ENCODE peak calls at places on chromosome 1, in eight cellular contexts. O is nephron progenitor cell; X is tibial nerve; C is spleen; T is CD8-positive, alpha-beta T cell; S is psoas muscle; R is RWPE1; G is dorsolateral prefrontal cortex. A is an unnamed sample.

GRCh38 chr1:68201546-68202238 is 30.6 kb downstream of the WLS start:
- DNase-seq in C (no peak), X (no peak), R (no peak), G (no peak), S (no peak), O (no peak), T (no peak), A (no peak)

GRCh38 chr1:211493865-211494653 is 2.1 kb upstream of the RD3 start:
- DNase-seq in S (no peak), G (no peak), X (no peak), O (no peak), R (no peak), T (no peak), C (peak; percentile 55), A (no peak)

GRCh38 chr1:94819945-94820746 is at the start of gene SLC44A3:
- DNase-seq in X (no peak), G (no peak), R (peak; percentile 32), S (peak; percentile 59), C (peak; percentile 88), T (peak; percentile 13), O (peak; percentile 79), A (peak; percentile 71)

GRCh38 chr1:174942547-174943255 is 57.0 kb upstream of the CACYBP start:
- DNase-seq in X (peak; percentile 32), S (peak; percentile 57), T (no peak), R (no peak), O (no peak), C (no peak), G (no peak), A (no peak)

GRCh38 chr1:83929184-83929583 is 69.7 kb downstream of the TTLL7 start:
- DNase-seq in T (no peak), S (no peak), G (no peak), R (peak; percentile 8), C (no peak), X (no peak), O (no peak), A (no peak)

GRCh38 chr1:226882631-226883409 is 12.4 kb downstream of the PSEN2 start:
- DNase-seq in O (no peak), S (no peak), X (no peak), C (peak; percentile 72), T (no peak), R (no peak), G (no peak), A (no peak)

GRCh38 chr1:41714613-41715389 is 203.9 kb downstream of the HIVEP3 start:
- DNase-seq in X (no peak), G (no peak), O (peak; percentile 33), R (no peak), C (no peak), S (no peak), T (no peak), A (no peak)

GRCh38 chr1:152497273-152497672 is 13.3 kb upstream of the LCE5A start:
- DNase-seq in R (no peak), T (no peak), C (no peak), G (no peak), X (no peak), S (no peak), O (no peak), A (no peak)

GRCh38 chr1:115373305-115373704 is 35.3 kb upstream of the NGF start:
- DNase-seq in C (no peak), O (no peak), S (no peak), T (no peak), X (no peak), R (peak; percentile 3), G (no peak), A (no peak)

GRCh38 chr1:23793018-23793781 is 2.3 kb downstream of the LYPLA2 start:
- DNase-seq in O (peak; percentile 22), R (peak; percentile 82), S (peak; percentile 62), G (peak; percentile 56), X (no peak), C (peak; percentile 79), T (peak; percentile 54), A (no peak)

GRCh38 chr1:24308365-24309015 is 10.7 kb upstream of the GRHL3 start:
- DNase-seq in C (no peak), O (no peak), X (no peak), R (no peak), T (no peak), S (no peak), G (no peak), A (no peak)

GRCh38 chr1:7405844-7406500 is 365.1 kb upstream of the VAMP3 start:
- DNase-seq in R (no peak), S (no peak), O (no peak), X (no peak), C (peak; percentile 25), T (no peak), G (no peak), A (no peak)

DNA sequence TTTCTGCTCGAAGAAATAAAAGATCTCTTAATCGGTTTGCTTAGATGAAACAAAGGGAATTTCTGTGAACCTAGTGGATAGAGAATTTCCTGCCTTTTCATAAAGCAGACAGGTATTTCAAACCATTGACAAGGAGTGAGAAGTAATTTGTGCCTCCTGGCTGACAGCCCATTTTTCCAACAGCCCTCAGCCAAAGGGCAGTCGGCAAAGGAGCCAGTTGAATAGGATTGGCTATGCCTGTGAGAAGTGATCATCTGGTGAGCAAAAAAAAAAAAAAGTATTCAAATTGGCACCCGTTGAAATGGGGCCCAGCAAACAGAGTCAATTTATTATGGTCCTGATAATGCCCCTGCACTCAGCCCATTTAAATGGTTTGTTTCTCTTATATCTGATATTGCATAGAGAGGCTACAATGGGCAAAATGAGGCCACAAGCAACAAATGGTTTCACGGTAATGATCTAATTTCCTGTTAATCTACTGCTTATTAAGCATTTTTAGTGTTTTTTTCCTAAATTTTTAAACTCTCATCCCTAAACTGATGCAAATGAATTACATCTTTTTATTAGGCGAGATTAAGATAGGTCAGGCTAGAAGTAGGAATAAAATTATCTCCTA is 477.5 kb downstream of the NUF2 start:
- DNase-seq in R (no peak), T (no peak), O (no peak), C (no peak), X (no peak), S (no peak), G (no peak), A (no peak)
- TF ChIP-seq CTCF in R (no peak), T (no peak), O (no peak), C (no peak), X (no peak), S (no peak), G (no peak), A (no peak)

DNA sequence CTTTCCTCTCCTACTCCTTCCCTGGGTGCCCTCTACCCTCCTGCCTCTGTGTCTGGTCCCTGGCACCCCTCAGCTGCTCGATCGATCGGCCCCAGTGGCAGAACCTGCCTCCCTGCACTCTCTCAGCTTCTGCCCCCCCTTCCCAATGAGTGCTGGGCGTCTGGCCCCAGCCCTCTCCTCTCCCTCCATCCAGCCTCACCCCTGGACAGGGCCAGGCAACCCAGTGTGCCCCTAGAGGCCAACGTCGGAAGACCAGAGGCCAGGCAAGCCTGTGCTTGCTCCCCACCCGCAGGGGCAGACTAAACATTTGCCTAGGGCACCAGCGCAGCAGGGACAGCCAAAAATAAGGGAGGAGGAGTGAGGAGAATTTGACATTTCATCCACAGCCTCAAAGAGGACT is 43.5 kb downstream of the LGR6 start:
- DNase-seq in G (no peak), T (peak; percentile 14), R (peak; percentile 83), O (peak; percentile 68), S (no peak), X (no peak), C (peak; percentile 61), A (no peak)
- TF ChIP-seq CTCF in G (peak; percentile 13), T (no peak), R (no peak), O (peak; percentile 51), S (peak; percentile 18), X (no peak), C (no peak), A (no peak)

GRCh38 chr1:61639937-61640336 is 85.0 kb downstream of the TM2D1 start:
- DNase-seq in R (no peak), C (no peak), O (no peak), X (no peak), S (no peak), G (no peak), T (no peak), A (no peak)

GRCh38 chr1:61641171-61641570 is 83.8 kb downstream of the TM2D1 start:
- DNase-seq in X (no peak), T (no peak), S (no peak), G (no peak), O (no peak), C (no peak), R (no peak), A (no peak)

GRCh38 chr1:61642475-61643232 is 82.3 kb downstream of the TM2D1 start:
- DNase-seq in R (no peak), X (no peak), T (no peak), S (no peak), O (no peak), G (no peak), C (no peak), A (no peak)

GRCh38 chr1:61640531-61641125 is 84.3 kb downstream of the TM2D1 start:
- DNase-seq in T (no peak), X (no peak), O (no peak), G (no peak), R (no peak), C (no peak), S (peak; percentile 54), A (no peak)

GRCh38 chr1:61641578-61642336 is 83.2 kb downstream of the TM2D1 start:
- DNase-seq in G (peak; percentile 69), S (peak; percentile 88), O (peak; percentile 76), C (peak; percentile 93), X (peak; percentile 67), T (peak; percentile 57), R (peak; percentile 82), A (peak; percentile 70)
- TF ChIP-seq CTCF in G (peak; percentile 82), S (peak; percentile 74), O (peak; percentile 67), C (no peak), X (peak; percentile 78), T (peak; percentile 73), R (peak; percentile 83), A (peak; percentile 44)

GRCh38 chr1:112926858-112927257 is 29.1 kb downstream of the SLC16A1 start:
- DNase-seq in O (no peak), T (no peak), C (no peak), G (no peak), X (no peak), S (no peak), R (no peak), A (no peak)

GRCh38 chr1:112923234-112923955 is 32.6 kb downstream of the SLC16A1 start:
- DNase-seq in G (no peak), X (no peak), R (no peak), T (no peak), O (no peak), C (no peak), S (no peak), A (no peak)

GRCh38 chr1:112923956-112924349 is 32.0 kb downstream of the SLC16A1 start:
- DNase-seq in T (no peak), O (no peak), G (no peak), X (no peak), R (no peak), S (no peak), C (no peak), A (no peak)

GRCh38 chr1:112927462-112927971 is 28.5 kb downstream of the SLC16A1 start:
- DNase-seq in C (no peak), T (no peak), R (no peak), X (no peak), O (no peak), G (no peak), S (no peak), A (no peak)

DNA sequence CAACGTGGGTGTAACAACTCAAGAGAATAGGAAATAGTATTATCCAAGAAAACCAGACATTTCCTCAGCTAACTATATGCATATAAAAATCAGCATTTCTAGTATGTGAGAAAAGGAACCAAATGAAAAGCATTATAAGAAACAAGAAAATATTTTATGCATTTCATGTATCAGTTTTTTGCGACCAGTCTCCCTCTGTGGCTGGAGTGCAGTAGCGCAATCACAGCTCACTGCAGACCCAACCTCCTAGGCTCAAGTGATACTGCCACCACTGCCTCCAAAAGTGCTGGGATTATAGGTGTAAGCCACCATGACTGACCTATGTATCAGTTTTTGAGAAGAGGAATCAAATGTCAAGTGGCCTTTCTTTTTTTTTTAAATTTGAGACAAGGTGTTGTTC is 31.0 kb downstream of the SLC16A1 start:
- DNase-seq in R (no peak), X (no peak), C (no peak), T (no peak), S (no peak), O (no peak), G (no peak), A (no peak)
- TF ChIP-seq CTCF in R (no peak), X (no peak), C (no peak), T (no peak), S (no peak), O (no peak), G (no peak), A (no peak)